ENCODE peak calls at places on chromosomes 7 and 10, in four cellular contexts. H is cardiac muscle cell, O is lower leg skin, W is prostate gland. X is an unnamed sample.

GRCh38 chr7:109246330-109247077 is 676.8 kb downstream of the DNAJB9 start:
- DNase-seq in H (no peak), O (no peak), W (peak), X (no peak)

GRCh38 chr10:79059859-79060379 is 8.8 kb upstream of the ZMIZ1 start:
- DNase-seq in H (no peak), O (no peak), W (peak), X (peak)

GRCh38 chr10:21499910-21500577 is 25.4 kb downstream of the SKIDA1 start:
- DNase-seq in H (peak), O (no peak), W (no peak), X (no peak)

GRCh38 chr7:19061331-19061730 is 56.1 kb downstream of the TWIST1 start:
- DNase-seq in H (peak), O (no peak), W (no peak), X (no peak)

GRCh38 chr10:104824378-104825006 is 183.4 kb downstream of the SORCS3 start:
- DNase-seq in H (peak), O (no peak), W (peak), X (no peak)

GRCh38 chr7:38757946-38758345 is 126.8 kb upstream of the AMPH start:
- DNase-seq in H (peak), O (no peak), W (no peak), X (no peak)

GRCh38 chr7:43164757-43165156 is 52.3 kb downstream of the HECW1 start:
- DNase-seq in H (peak), O (no peak), W (no peak), X (no peak)

GRCh38 chr10:10865913-10866312 is 151.8 kb upstream of the CELF2 start:
- DNase-seq in H (no peak), O (no peak), W (no peak), X (no peak)

GRCh38 chr7:42082144-42082543 is 154.9 kb downstream of the GLI3 start:
- DNase-seq in H (peak), O (no peak), W (no peak), X (no peak)

GRCh38 chr10:59868974-59869940 is 37.1 kb downstream of the CCDC6 start:
- DNase-seq in H (no peak), O (no peak), W (no peak), X (no peak)

GRCh38 chr7:158858592-158859503 is 2.5 kb downstream of the DYNC2I1 start:
- DNase-seq in H (peak), O (no peak), W (no peak), X (no peak)

GRCh38 chr7:142873281-142873784 is 12.2 kb downstream of the TRPV6 start:
- DNase-seq in H (peak), O (no peak), W (no peak), X (peak)

GRCh38 chr7:157136372-157136771 is 2.4 kb upstream of the UBE3C start:
- DNase-seq in H (peak), O (no peak), W (no peak), X (no peak)

GRCh38 chr7:41809487-41810257 is 106.8 kb upstream of the INHBA start:
- DNase-seq in H (peak), O (no peak), W (no peak), X (no peak)

GRCh38 chr7:142298009-142298408 is 40.2 kb upstream of the PRSS58 start:
- DNase-seq in H (no peak), O (no peak), W (no peak), X (no peak)

GRCh38 chr10:11691319-11691755 is 50.8 kb upstream of the ECHDC3 start:
- DNase-seq in H (no peak), O (no peak), W (no peak), X (peak)

GRCh38 chr10:5447071-5447470 is 34.7 kb downstream of the NET1 start:
- DNase-seq in H (peak), O (no peak), W (no peak), X (no peak)

GRCh38 chr7:90955641-90956207 is 308.5 kb upstream of the FZD1 start:
- DNase-seq in H (no peak), O (no peak), W (no peak), X (no peak)

GRCh38 chr10:4512557-4513286 is 313.3 kb upstream of the AKR1E2 start:
- DNase-seq in H (peak), O (peak), W (peak), X (no peak)

GRCh38 chr10:101601541-101601940 is 13.4 kb downstream of the DPCD start:
- DNase-seq in H (no peak), O (no peak), W (no peak), X (no peak)

GRCh38 chr10:104328916-104329710 is 9.2 kb downstream of the ITPRIP start:
- DNase-seq in H (peak), O (peak), W (peak), X (peak)

GRCh38 chr10:92011560-92012214 is 88.1 kb downstream of the BTAF1 start:
- DNase-seq in H (peak), O (no peak), W (no peak), X (no peak)

GRCh38 chr7:506921-507622 is 12.6 kb downstream of the PDGFA start:
- DNase-seq in H (no peak), O (no peak), W (no peak), X (peak)

GRCh38 chr10:131874991-131875451 is 25.8 kb upstream of the PPP2R2D start:
- DNase-seq in H (peak), O (peak), W (peak), X (peak)

GRCh38 chr10:21488246-21488953 is 37.1 kb downstream of the SKIDA1 start:
- DNase-seq in H (peak), O (no peak), W (no peak), X (no peak)

GRCh38 chr7:55526770-55527169 is 45.5 kb downstream of the VOPP1 start:
- DNase-seq in H (no peak), O (no peak), W (no peak), X (no peak)

GRCh38 chr10:45374451-45375052 is 536 bp downstream of the ALOX5 start:
- DNase-seq in H (no peak), O (no peak), W (no peak), X (no peak)

GRCh38 chr7:29196971-29197370 is 2.4 kb downstream of the CHN2 start:
- DNase-seq in H (no peak), O (no peak), W (no peak), X (no peak)
- H3K4me3 ChIP-seq in H (no peak), O (no peak), W (no peak), X (no peak)

DNA sequence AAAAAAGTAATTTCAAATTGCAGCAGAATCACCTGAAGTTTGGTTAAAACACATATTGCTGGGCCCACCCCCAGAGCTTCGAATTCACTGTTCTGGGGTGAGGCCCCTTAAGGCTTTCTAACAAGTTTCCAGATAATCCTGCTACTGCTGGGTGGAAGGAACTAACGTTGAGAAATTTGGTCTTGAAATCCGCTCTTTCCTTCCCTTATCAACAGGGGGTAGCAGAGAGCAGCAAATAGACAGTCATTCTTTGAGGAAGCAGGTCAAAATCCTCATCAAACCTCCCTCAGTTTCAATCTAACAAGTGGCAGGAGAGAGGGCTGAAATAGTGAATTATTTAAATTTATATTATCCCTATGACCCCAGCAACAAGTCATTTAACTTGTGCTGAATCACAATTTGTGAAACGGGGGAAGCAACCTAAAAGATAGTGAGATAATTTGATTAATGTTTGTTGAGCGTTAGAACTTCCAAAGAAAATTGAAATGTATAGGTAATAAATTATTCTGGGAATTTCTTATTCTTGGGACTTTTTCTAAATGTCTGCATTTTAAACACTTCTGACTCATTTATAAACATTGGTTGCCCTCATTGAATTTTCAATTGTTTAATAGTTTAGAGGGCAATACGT is 21.7 kb upstream of the MALSU1 start:
- DNase-seq in H (peak), O (no peak), W (peak), X (no peak)
- TF ChIP-seq CTCF in H (peak), O (no peak), W (peak), X (peak)

GRCh38 chr7:95755277-95755934 is 16.9 kb upstream of the DYNC1I1 start:
- DNase-seq in H (no peak), O (no peak), W (no peak), X (no peak)

GRCh38 chr7:95753440-95753839 is 18.9 kb upstream of the DYNC1I1 start:
- DNase-seq in H (no peak), O (no peak), W (no peak), X (no peak)

GRCh38 chr7:95749044-95749443 is 23.3 kb upstream of the DYNC1I1 start:
- DNase-seq in H (no peak), O (no peak), W (no peak), X (no peak)

DNA sequence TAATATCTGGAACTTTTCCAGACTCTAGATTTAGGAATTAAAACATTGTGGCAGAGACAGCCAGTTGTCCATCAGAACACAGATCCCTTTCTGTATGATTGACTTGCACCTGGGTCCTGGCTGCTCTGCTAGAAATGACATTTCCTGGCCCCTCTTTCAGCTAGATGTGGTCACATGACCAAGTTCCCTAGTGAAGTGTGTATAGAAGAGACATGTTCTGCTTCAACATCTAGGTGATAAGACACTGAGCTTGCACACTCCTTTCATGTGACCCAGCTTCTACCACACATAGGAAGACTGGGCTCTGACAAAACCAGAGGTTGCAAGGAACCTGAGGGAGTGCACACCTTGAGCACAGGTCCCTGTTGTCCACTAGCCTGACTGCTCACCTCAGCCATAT is 22.8 kb upstream of the DYNC1I1 start:
- DNase-seq in H (no peak), O (no peak), W (no peak), X (no peak)
- H3K4me3 ChIP-seq in H (no peak), O (no peak), W (no peak), X (no peak)

DNA sequence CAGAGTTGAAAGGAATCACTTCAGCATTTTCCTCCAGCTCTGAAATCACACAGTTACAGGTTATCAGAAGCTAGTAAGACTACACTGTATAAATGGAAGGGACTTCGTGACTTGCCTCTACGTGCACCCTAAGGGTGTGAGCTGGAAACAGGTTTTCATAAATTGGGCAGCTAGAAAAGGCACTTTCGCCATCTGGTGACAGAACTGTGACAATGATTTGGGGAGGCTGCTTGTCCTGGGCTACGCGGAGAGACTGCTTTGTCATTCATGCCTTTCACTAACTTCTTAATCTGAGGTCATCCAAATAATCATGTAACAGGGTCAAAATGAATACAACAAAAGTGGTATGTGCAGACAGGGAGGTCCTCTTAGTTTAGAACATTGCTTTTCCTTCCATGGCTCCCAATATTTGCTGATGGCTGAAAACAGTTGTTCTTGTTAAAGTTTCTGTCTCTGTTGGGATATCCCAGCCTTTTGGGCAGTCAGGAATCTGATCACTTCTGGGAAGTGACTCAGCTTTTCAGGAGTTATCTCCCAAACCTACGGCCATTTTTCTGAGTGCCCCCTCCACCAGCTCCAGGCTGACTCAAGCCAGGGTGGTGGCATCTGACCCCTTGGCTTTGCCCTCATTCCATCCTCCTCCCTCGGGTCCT is 17.8 kb downstream of the VWC2 start:
- DNase-seq in H (no peak), O (no peak), W (no peak), X (no peak)
- TF ChIP-seq CTCF in H (no peak), O (no peak), W (peak), X (peak)

DNA sequence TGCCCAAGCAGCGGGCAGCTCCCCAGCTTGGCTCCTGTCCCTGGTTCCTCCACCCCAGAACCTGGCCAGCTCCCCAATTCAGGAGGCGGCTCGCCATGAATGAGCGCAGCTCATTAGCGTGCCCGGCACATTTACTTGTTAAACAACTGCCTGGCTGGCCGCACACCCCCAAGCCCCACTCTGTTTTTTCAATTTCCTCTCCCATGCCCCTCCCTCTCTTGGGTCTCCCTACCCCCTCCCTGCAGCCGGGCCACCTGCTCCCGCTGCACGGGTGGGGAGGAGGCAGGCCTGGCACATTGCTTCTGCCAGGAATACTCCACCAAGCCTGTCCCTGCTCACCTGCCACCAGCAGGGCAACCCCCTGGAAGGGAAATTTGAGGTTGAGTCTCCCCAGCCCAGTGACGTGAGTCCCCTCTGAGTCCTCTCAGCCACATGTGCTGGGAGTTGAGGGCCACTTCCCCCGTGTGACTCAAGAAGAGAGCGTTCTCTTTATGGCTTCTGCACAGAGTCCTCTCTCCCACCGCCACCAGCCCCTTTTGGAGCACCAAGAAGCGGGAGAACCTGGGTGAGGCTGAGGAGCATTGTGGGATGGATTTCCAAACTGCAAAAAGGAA is 2.6 kb upstream of the SLIT1 start:
- DNase-seq in H (no peak), O (no peak), W (no peak), X (no peak)
- H3K4me3 ChIP-seq in H (no peak), O (no peak), W (no peak), X (no peak)

GRCh38 chr10:26699631-26700030 is 2.1 kb downstream of the PDSS1 start:
- DNase-seq in H (no peak), O (no peak), W (no peak), X (no peak)

GRCh38 chr10:26697922-26698608 is 564 bp downstream of the PDSS1 start:
- DNase-seq in H (no peak), O (no peak), W (no peak), X (no peak)

GRCh38 chr10:26697163-26697921 is at the start of gene PDSS1:
- DNase-seq in H (peak), O (peak), W (peak), X (peak)

GRCh38 chr10:26696786-26697162 is 727 bp upstream of the PDSS1 start:
- DNase-seq in H (peak), O (peak), W (no peak), X (no peak)

GRCh38 chr10:26698909-26699308 is 1.4 kb downstream of the PDSS1 start:
- DNase-seq in H (no peak), O (no peak), W (no peak), X (no peak)
- TF ChIP-seq CTCF in H (no peak), O (no peak), W (no peak), X (no peak)

GRCh38 chr10:110268931-110269640 is 35.6 kb downstream of the SMNDC1 start:
- DNase-seq in H (peak), O (no peak), W (no peak), X (no peak)
- H3K4me3 ChIP-seq in H (no peak), O (no peak), W (no peak), X (peak)

GRCh38 chr7:5528815-5529442 is 105.3 kb upstream of the TNRC18 start:
- DNase-seq in H (peak), O (no peak), W (no peak), X (no peak)

GRCh38 chr7:5523052-5523711 is 99.5 kb upstream of the TNRC18 start:
- DNase-seq in H (peak), O (no peak), W (no peak), X (no peak)

GRCh38 chr7:5525271-5526189 is 101.9 kb upstream of the TNRC18 start:
- DNase-seq in H (peak), O (no peak), W (no peak), X (no peak)

GRCh38 chr7:5528071-5528814 is 104.6 kb upstream of the TNRC18 start:
- DNase-seq in H (peak), O (peak), W (peak), X (no peak)

DNA sequence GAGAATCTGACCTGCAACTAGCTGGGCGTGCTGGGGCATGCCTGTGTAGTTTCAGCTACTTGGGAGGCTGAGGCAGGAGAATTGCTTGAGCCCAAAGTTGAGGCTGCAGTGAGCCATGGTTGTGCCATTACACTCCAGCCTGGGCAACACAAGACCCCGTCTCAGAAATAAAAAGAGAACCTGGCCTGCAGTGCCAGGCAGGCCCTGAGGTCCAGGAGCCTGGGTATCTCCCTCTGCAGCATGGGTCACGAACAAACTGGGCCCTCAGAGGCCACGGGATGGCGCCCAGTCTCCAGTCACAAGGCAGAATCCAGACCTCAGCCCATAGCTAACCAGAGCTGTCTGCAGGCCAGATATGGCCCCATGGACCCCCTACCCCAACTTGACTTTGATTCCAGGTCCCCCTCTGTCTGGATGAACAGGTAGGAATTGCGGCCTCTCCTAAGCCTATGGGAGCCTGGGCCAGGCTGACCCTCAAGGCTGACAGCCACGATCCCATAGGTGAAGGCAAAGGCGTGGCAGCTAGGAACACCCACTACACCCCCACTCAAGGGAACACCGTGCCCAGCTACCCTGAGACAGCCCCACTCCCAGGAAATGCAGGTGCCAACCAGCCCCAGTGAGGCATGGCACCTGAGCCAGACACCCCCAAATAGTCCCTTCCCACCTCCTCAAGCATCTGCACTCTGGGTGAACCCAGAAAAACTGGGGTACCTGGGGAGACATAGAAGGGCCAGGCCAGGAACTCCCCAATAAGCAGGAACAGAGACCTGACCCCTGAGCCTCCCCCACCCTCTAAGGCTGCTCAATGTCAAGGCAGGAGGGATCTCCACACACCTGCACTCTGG is 102.8 kb upstream of the TNRC18 start:
- DNase-seq in H (peak), O (peak), W (peak), X (no peak)
- TF ChIP-seq CTCF in H (no peak), O (no peak), W (no peak), X (no peak)

DNA sequence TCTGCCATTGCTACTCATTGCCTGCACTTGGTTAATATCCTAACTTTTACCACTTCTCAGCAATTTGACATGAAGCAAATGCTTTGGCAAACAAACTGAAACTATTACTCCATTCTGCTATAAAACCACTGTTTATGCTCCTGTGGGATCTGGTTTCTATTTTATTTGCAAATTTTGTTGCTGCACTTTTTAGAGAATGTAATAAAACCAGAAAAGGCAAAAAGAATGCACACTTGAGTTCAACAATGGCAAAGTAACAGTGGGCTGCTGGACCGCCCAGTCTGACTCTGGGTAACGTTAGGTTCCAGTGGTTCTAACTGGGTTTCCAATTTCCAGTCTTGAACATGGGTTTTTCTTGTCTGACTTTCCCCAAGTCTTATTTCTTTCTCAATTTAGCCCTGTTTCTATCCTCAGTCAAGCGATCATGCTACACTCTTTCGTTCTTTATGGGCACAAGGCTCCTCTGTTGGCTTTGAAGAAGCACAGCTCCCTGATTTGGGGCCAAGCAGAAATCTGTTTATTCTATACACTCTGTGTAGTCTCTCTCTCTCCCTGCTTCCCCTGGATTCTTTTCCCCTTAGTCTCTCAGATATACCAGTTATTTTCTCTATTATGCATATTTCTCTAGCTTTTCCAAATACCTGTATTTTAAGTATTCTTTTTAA is 129.2 kb upstream of the FAM3C start:
- DNase-seq in H (no peak), O (no peak), W (no peak), X (no peak)
- H3K4me3 ChIP-seq in H (no peak), O (no peak), W (no peak), X (no peak)

X was measured in dorsolateral prefrontal cortex.